ENCODE peak calls at places on chromosomes 7 and 10, in six cellular contexts. One of them, this sample, is unnamed.

GRCh38 chr7:128939075-128939860 is 1.5 kb downstream of the IRF5 start:
- DNase-seq in activated effector memory CD4-positive, alpha-beta T cell treated with Interleukin-2 at 50 U/mL for 16 hours: no peak
- DNase-seq in GM06990: peak
- DNase-seq in activated CD8-positive, alpha-beta memory T cell treated with anti-CD3 and anti-CD28 coated beads for 24 hours: no peak
- DNase-seq in T follicular helper cell: no peak
- DNase-seq in neural progenitor cell: no peak
- DNase-seq in this sample: peak

GRCh38 chr7:123771256-123771655 is 22.5 kb upstream of the WASL start:
- DNase-seq in activated effector memory CD4-positive, alpha-beta T cell treated with Interleukin-2 at 50 U/mL for 16 hours: no peak
- DNase-seq in GM06990: no peak
- DNase-seq in activated CD8-positive, alpha-beta memory T cell treated with anti-CD3 and anti-CD28 coated beads for 24 hours: no peak
- DNase-seq in T follicular helper cell: no peak
- DNase-seq in neural progenitor cell: no peak
- DNase-seq in this sample: no peak

GRCh38 chr7:92025260-92025659 is 84.6 kb downstream of the AKAP9 start:
- DNase-seq in activated effector memory CD4-positive, alpha-beta T cell treated with Interleukin-2 at 50 U/mL for 16 hours: no peak
- DNase-seq in GM06990: no peak
- DNase-seq in activated CD8-positive, alpha-beta memory T cell treated with anti-CD3 and anti-CD28 coated beads for 24 hours: no peak
- DNase-seq in T follicular helper cell: no peak
- DNase-seq in neural progenitor cell: no peak
- DNase-seq in this sample: no peak

GRCh38 chr7:14630048-14630447 is 272.5 kb downstream of the DGKB start:
- DNase-seq in activated effector memory CD4-positive, alpha-beta T cell treated with Interleukin-2 at 50 U/mL for 16 hours: no peak
- DNase-seq in GM06990: no peak
- DNase-seq in activated CD8-positive, alpha-beta memory T cell treated with anti-CD3 and anti-CD28 coated beads for 24 hours: no peak
- DNase-seq in T follicular helper cell: no peak
- DNase-seq in neural progenitor cell: no peak
- DNase-seq in this sample: no peak

GRCh38 chr10:76281704-76282103 is 850.3 kb downstream of the LRMDA start:
- DNase-seq in activated effector memory CD4-positive, alpha-beta T cell treated with Interleukin-2 at 50 U/mL for 16 hours: no peak
- DNase-seq in GM06990: no peak
- DNase-seq in activated CD8-positive, alpha-beta memory T cell treated with anti-CD3 and anti-CD28 coated beads for 24 hours: no peak
- DNase-seq in T follicular helper cell: no peak
- DNase-seq in neural progenitor cell: no peak
- DNase-seq in this sample: no peak

GRCh38 chr10:132140167-132140925 is 46.4 kb upstream of the DPYSL4 start:
- DNase-seq in activated effector memory CD4-positive, alpha-beta T cell treated with Interleukin-2 at 50 U/mL for 16 hours: no peak
- DNase-seq in GM06990: no peak
- DNase-seq in activated CD8-positive, alpha-beta memory T cell treated with anti-CD3 and anti-CD28 coated beads for 24 hours: no peak
- DNase-seq in T follicular helper cell: no peak
- DNase-seq in neural progenitor cell: no peak
- DNase-seq in this sample: no peak

GRCh38 chr7:36763084-36763807 is 39.0 kb upstream of the AOAH start:
- DNase-seq in activated effector memory CD4-positive, alpha-beta T cell treated with Interleukin-2 at 50 U/mL for 16 hours: no peak
- DNase-seq in GM06990: no peak
- DNase-seq in activated CD8-positive, alpha-beta memory T cell treated with anti-CD3 and anti-CD28 coated beads for 24 hours: no peak
- DNase-seq in T follicular helper cell: no peak
- DNase-seq in neural progenitor cell: no peak
- DNase-seq in this sample: no peak

GRCh38 chr7:30877993-30878392 is 33.7 kb upstream of the AQP1 start:
- DNase-seq in activated effector memory CD4-positive, alpha-beta T cell treated with Interleukin-2 at 50 U/mL for 16 hours: no peak
- DNase-seq in GM06990: no peak
- DNase-seq in activated CD8-positive, alpha-beta memory T cell treated with anti-CD3 and anti-CD28 coated beads for 24 hours: no peak
- DNase-seq in T follicular helper cell: no peak
- DNase-seq in neural progenitor cell: no peak
- DNase-seq in this sample: no peak

GRCh38 chr7:70389752-70390151 is 742.2 kb upstream of the GALNT17 start:
- DNase-seq in activated effector memory CD4-positive, alpha-beta T cell treated with Interleukin-2 at 50 U/mL for 16 hours: no peak
- DNase-seq in GM06990: no peak
- DNase-seq in activated CD8-positive, alpha-beta memory T cell treated with anti-CD3 and anti-CD28 coated beads for 24 hours: no peak
- DNase-seq in T follicular helper cell: no peak
- DNase-seq in neural progenitor cell: no peak
- DNase-seq in this sample: no peak

GRCh38 chr7:76069238-76069638 is 21.3 kb downstream of the MDH2 start:
- DNase-seq in activated effector memory CD4-positive, alpha-beta T cell treated with Interleukin-2 at 50 U/mL for 16 hours: no peak
- DNase-seq in GM06990: no peak
- DNase-seq in activated CD8-positive, alpha-beta memory T cell treated with anti-CD3 and anti-CD28 coated beads for 24 hours: no peak
- DNase-seq in T follicular helper cell: no peak
- DNase-seq in neural progenitor cell: peak
- DNase-seq in this sample: peak

This sample was measured in GM13977.